ENCODE peak calls at places on chromosomes 3 and 15, in eight cellular contexts. D is astrocyte; F is CD8-positive, alpha-beta memory T cell; Y is GM23248; K is colonic mucosa; T is cardiac muscle cell; Z is small intestine; W is CD8-positive, alpha-beta T cell. U is an unnamed sample.
A peak's percentile ranks its signal among the peaks of the same experiment; 100 is the strongest.

GRCh38 chr15:33580526-33580925 is 269.8 kb downstream of the RYR3 start:
- DNase-seq in T (no peak), K (no peak), Z (no peak), D (peak; percentile 3), F (no peak), W (no peak), Y (peak; percentile 7), U (no peak)

GRCh38 chr15:70523634-70524033 is 239.7 kb downstream of the UACA start:
- DNase-seq in Y (no peak), T (no peak), K (no peak), D (no peak), F (no peak), W (no peak), Z (no peak), U (peak; percentile 42)

GRCh38 chr3:5250467-5251195 is 63.1 kb downstream of the EDEM1 start:
- DNase-seq in F (no peak), T (no peak), W (no peak), K (peak; percentile 38), D (no peak), Z (peak; percentile 86), Y (peak; percentile 41), U (no peak)

GRCh38 chr15:83565553-83566159 is 88.3 kb upstream of the ADAMTSL3 start:
- DNase-seq in Y (peak; percentile 55), T (peak; percentile 66), D (no peak), W (no peak), Z (peak; percentile 27), K (no peak), F (no peak), U (no peak)

GRCh38 chr15:84398763-84399701 is 163.5 kb downstream of the GOLGA6L4 start:
- DNase-seq in F (no peak), Z (no peak), T (no peak), W (no peak), Y (no peak), D (no peak), K (peak; percentile 14), U (peak; percentile 27)

GRCh38 chr3:133937061-133937686 is 41.5 kb upstream of the RAB6B start:
- DNase-seq in Z (no peak), W (no peak), D (no peak), F (no peak), K (peak; percentile 16), T (peak; percentile 20), Y (no peak), U (peak; percentile 35)

GRCh38 chr3:152121292-152121654 is 147.5 kb upstream of the MBNL1 start:
- DNase-seq in F (no peak), W (no peak), T (no peak), Y (peak; percentile 92), D (peak; percentile 96), Z (no peak), K (no peak), U (no peak)

GRCh38 chr15:49247556-49248102 is 77.6 kb downstream of the GALK2 start:
- DNase-seq in Y (peak; percentile 63), D (peak; percentile 49), K (no peak), F (no peak), T (no peak), Z (no peak), W (no peak), U (no peak)

GRCh38 chr3:194933465-194933864 is 247.8 kb downstream of the FAM43A start:
- DNase-seq in W (no peak), F (no peak), Z (no peak), T (no peak), Y (no peak), D (no peak), K (peak; percentile 7), U (no peak)

GRCh38 chr3:53375019-53375418 is 27.7 kb upstream of the DCP1A start:
- DNase-seq in Y (peak; percentile 58), D (no peak), Z (peak; percentile 81), W (peak; percentile 3), K (peak; percentile 76), T (peak; percentile 75), F (no peak), U (peak; percentile 92)

GRCh38 chr15:80608688-80609087 is 86.4 kb upstream of the ABHD17C start:
- DNase-seq in Z (no peak), D (no peak), T (no peak), F (no peak), Y (no peak), W (no peak), K (no peak), U (no peak)

GRCh38 chr15:95799286-95800187 is 531.0 kb upstream of the NR2F2 start:
- DNase-seq in F (no peak), T (no peak), W (no peak), Y (peak; percentile 87), Z (no peak), K (no peak), D (peak; percentile 93), U (no peak)

GRCh38 chr3:160399347-160400047 is at the start of gene SMC4:
- DNase-seq in D (peak; percentile 86), Z (peak; percentile 95), T (peak; percentile 96), W (peak; percentile 65), K (peak; percentile 90), Y (peak; percentile 98), F (peak; percentile 93), U (peak; percentile 91)

GRCh38 chr15:74275957-74276356 is 39.8 kb downstream of the CCDC33 start:
- DNase-seq in T (no peak), Z (no peak), Y (no peak), F (no peak), K (no peak), W (no peak), D (no peak), U (peak; percentile 78)

GRCh38 chr3:177917234-177917861 is 618.9 kb upstream of the KCNMB2 start:
- DNase-seq in Y (no peak), Z (no peak), W (no peak), F (no peak), K (no peak), D (no peak), T (no peak), U (no peak)

GRCh38 chr3:37144806-37145205 is 29.6 kb downstream of the LRRFIP2 start:
- DNase-seq in Y (peak; percentile 43), W (no peak), Z (no peak), T (no peak), K (no peak), D (no peak), F (no peak), U (no peak)

GRCh38 chr3:140834266-140835037 is 107.2 kb upstream of the SLC25A36 start:
- DNase-seq in Y (peak; percentile 38), D (peak; percentile 10), K (no peak), T (no peak), W (no peak), Z (no peak), F (no peak), U (peak; percentile 48)

GRCh38 chr3:179750720-179751328 is 98.0 kb downstream of the USP13 start:
- DNase-seq in D (peak; percentile 8), T (peak; percentile 21), Z (no peak), W (no peak), Y (peak; percentile 65), F (no peak), K (no peak), U (no peak)

GRCh38 chr3:62376906-62377865 is 3.8 kb upstream of the FEZF2 start:
- DNase-seq in W (no peak), Z (no peak), D (no peak), T (no peak), Y (no peak), K (no peak), F (no peak), U (peak; percentile 80)

GRCh38 chr3:65020233-65020632 is 332.4 kb upstream of the ADAMTS9 start:
- DNase-seq in W (no peak), F (no peak), T (no peak), K (no peak), Z (no peak), D (no peak), Y (no peak), U (no peak)

GRCh38 chr3:149620291-149621020 is 37.4 kb downstream of the WWTR1 start:
- DNase-seq in Z (no peak), Y (peak; percentile 91), D (peak; percentile 86), F (no peak), T (no peak), K (no peak), W (no peak), U (no peak)

GRCh38 chr15:90143176-90143655 is 40.9 kb upstream of the IDH2 start:
- DNase-seq in W (peak; percentile 29), Z (peak; percentile 81), D (peak; percentile 14), Y (no peak), F (peak; percentile 53), T (peak; percentile 87), K (peak; percentile 86), U (peak; percentile 96)

GRCh38 chr15:80711886-80712285 is 16.8 kb downstream of the ABHD17C start:
- DNase-seq in D (no peak), K (no peak), F (no peak), Y (no peak), T (no peak), W (no peak), Z (no peak), U (no peak)

DNA sequence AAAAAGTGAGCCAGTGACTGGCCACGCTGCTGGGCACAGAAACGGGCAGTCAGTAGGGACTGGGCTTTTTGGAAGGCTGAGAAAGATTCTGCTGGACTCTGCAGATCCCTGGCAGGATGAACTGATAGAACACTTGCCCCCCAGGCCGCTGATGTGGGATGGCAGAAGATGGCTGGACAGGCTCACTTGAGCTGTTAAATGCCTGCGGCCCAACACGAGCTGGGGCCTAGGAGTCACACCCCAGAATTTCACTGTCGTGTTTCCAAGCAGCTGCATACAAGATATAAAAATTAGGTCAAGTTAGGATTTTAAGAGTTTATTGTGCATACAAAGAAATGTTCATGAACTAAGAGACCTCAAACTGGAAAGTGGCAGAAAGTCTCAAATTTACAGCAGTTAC is 26.9 kb downstream of the GLDN start:
- DNase-seq in T (no peak), F (no peak), Y (peak; percentile 44), Z (no peak), K (no peak), W (no peak), D (no peak), U (no peak)
- H3K27ac ChIP-seq in T (no peak overlapping the region), F (no peak overlapping the region), Y (peak overlapping the region; percentile 79), Z (no peak overlapping the region), K (no peak overlapping the region), W (no peak overlapping the region), D (no peak overlapping the region), U (no peak overlapping the region)

GRCh38 chr3:181721369-181721768 is 9.6 kb downstream of the SOX2 start:
- DNase-seq in F (no peak), W (no peak), T (no peak), Y (no peak), D (no peak), Z (no peak), K (no peak), U (no peak)
- H3K4me3 ChIP-seq in F (no peak overlapping the region), W (no peak overlapping the region), T (no peak overlapping the region), Y (no peak overlapping the region), D (no peak overlapping the region), Z (no peak overlapping the region), K (no peak overlapping the region), U (no peak overlapping the region)

GRCh38 chr3:54632281-54632665 is 295.6 kb downstream of the LRTM1 start:
- DNase-seq in T (no peak), W (no peak), D (no peak), F (no peak), Z (no peak), K (no peak), Y (no peak), U (no peak)
- H3K36me3 ChIP-seq in T (no peaks in the 10 kb centered on the region), W (no peaks in the 10 kb centered on the region), D (no peaks in the 10 kb centered on the region), F (no peaks in the 10 kb centered on the region), Z (no peaks in the 10 kb centered on the region), K (no peaks in the 10 kb centered on the region), Y (no peaks in the 10 kb centered on the region), U (peaks cover 3% of the 10 kb centered on the region)

DNA sequence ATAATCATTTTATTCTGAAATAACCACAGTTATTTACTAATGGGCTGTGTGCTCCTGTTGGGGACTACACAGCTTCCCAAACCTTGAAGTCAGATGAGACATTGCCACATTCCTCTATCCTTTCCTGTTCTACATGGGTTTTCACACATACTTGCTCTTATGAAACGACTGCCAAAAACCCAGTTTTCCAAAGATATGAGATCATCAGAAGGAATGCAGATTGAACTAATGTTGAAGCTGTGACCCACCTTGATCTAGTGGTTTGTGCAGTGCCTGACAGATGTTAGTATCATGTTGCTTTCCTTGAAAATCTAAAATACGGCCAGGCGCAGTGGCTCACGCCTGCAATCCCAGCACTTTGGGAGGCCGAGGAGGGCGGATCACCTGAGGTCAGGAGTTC is 144.6 kb downstream of the VGLL4 start:
- DNase-seq in Z (no peak), D (peak; percentile 99), W (no peak), T (no peak), K (no peak), F (no peak), Y (peak; percentile 90), U (no peak)
- H3K27ac ChIP-seq in Z (no peak overlapping the region), D (peak overlapping the region; percentile 86), W (no peak overlapping the region), T (no peak overlapping the region), K (no peak overlapping the region), F (no peak overlapping the region), Y (peak overlapping the region; percentile 41), U (no peak overlapping the region)